ENCODE peak calls at places on chromosome 20, in nine cellular contexts. Q is NCI-H1436 treated with DMSO at 0.1 percent for 48 hours; L is brain pericyte; H is amniotic stem cell; B is small intestine; J is epithelial cell of esophagus; D is ecto neural progenitor cell; U is CD4-positive, alpha-beta memory T cell; I is activated CD4-positive, alpha-beta T cell treated with anti-CD3 and anti-CD28 coated beads, Interleukin-2, amount 10 ng/mL, durations not matched to agents 7 days and 5 days. P is an unnamed sample.

GRCh38 chr20:19019734-19020364 is 192.6 kb upstream of the SLC24A3 start:
- DNase-seq in U (no peak), Q (no peak), B (no peak), I (no peak), D (peak; percentile 25), L (no peak), H (no peak), J (no peak), P (no peak)

GRCh38 chr20:33477386-33478234 is 12.3 kb upstream of the CBFA2T2 start:
- DNase-seq in J (no peak), D (no peak), I (no peak), L (no peak), U (no peak), Q (peak; percentile 84), H (no peak), B (peak; percentile 81), P (peak; percentile 80)

GRCh38 chr20:10652185-10652584 is 21.6 kb downstream of the JAG1 start:
- DNase-seq in L (no peak), J (no peak), H (no peak), B (no peak), I (no peak), Q (no peak), U (no peak), D (no peak), P (no peak)

GRCh38 chr20:4509825-4510522 is 211.7 kb upstream of the PRND start:
- DNase-seq in J (peak; percentile 42), I (no peak), Q (no peak), U (no peak), D (no peak), B (no peak), H (no peak), L (no peak), P (no peak)

GRCh38 chr20:11585752-11586352 is 331.8 kb upstream of the BTBD3 start:
- DNase-seq in L (no peak), B (no peak), D (no peak), I (no peak), U (no peak), H (no peak), Q (no peak), J (peak; percentile 38), P (peak; percentile 17)

GRCh38 chr20:56628873-56629463 is at the start of gene TFAP2C:
- DNase-seq in D (peak; percentile 86), U (no peak), J (peak; percentile 93), I (peak; percentile 14), Q (no peak), H (peak; percentile 27), L (no peak), B (peak; percentile 17), P (peak; percentile 67)

GRCh38 chr20:48493966-48494365 is 333.8 kb downstream of the PREX1 start:
- DNase-seq in L (no peak), J (no peak), U (no peak), I (no peak), H (no peak), D (no peak), B (no peak), Q (no peak), P (no peak)

GRCh38 chr20:35263609-35264223 is 14.2 kb downstream of the MMP24OS start:
- DNase-seq in H (no peak), J (no peak), L (no peak), Q (no peak), U (no peak), I (no peak), D (no peak), B (peak; percentile 48), P (no peak)

GRCh38 chr20:18288748-18289705 is 700 bp downstream of the ZNF133 start:
- DNase-seq in J (peak; percentile 16), B (peak; percentile 8), I (no peak), U (no peak), H (no peak), D (no peak), L (no peak), Q (no peak), P (no peak)

GRCh38 chr20:4689224-4689623 is 32.5 kb upstream of the PRND start:
- DNase-seq in I (no peak), Q (no peak), J (no peak), B (no peak), L (no peak), D (no peak), H (no peak), U (no peak), P (no peak)

GRCh38 chr20:37727247-37727956 is 33.6 kb downstream of the CTNNBL1 start:
- DNase-seq in B (no peak), H (no peak), I (no peak), L (no peak), J (peak; percentile 27), D (peak; percentile 71), U (no peak), Q (no peak), P (no peak)

GRCh38 chr20:32458061-32458836 is 100.1 kb downstream of the ASXL1 start:
- DNase-seq in I (no peak), H (no peak), B (no peak), U (no peak), D (no peak), J (no peak), L (no peak), Q (no peak), P (no peak)

GRCh38 chr20:44336086-44336485 is 757 bp upstream of the R3HDML start:
- DNase-seq in J (no peak), H (no peak), Q (no peak), I (no peak), L (no peak), D (peak; percentile 65), U (no peak), B (no peak), P (no peak)

GRCh38 chr20:21436186-21436585 is 38.9 kb upstream of the NKX2-4 start:
- DNase-seq in L (peak; percentile 2), Q (no peak), H (peak; percentile 39), J (peak; percentile 86), B (no peak), D (no peak), I (no peak), U (no peak), P (no peak)

GRCh38 chr20:341682-342081 is 5.2 kb upstream of the NRSN2 start:
- DNase-seq in L (no peak), H (no peak), I (no peak), B (peak; percentile 67), J (peak; percentile 95), Q (no peak), D (no peak), U (no peak), P (no peak)